ENCODE peak calls at places on chromosomes 5 and 9, in four cellular contexts. N is HCT116, K is NCI-H2081, F is DMS53. U is an unnamed sample.

GRCh38 chr9:116572095-116572748 is 114.9 kb upstream of the TRIM32 start:
- DNase-seq in N (peak; percentile 33), K (peak; percentile 54), F (peak; percentile 79), U (peak; percentile 89)

GRCh38 chr5:107820339-107820880 is 149.7 kb upstream of the EFNA5 start:
- DNase-seq in N (no peak), K (no peak), F (no peak), U (peak; percentile 9)

GRCh38 chr9:116372081-116372673 is 218.6 kb downstream of the PAPPA start:
- DNase-seq in N (no peak), K (no peak), F (no peak), U (no peak)

GRCh38 chr9:136964171-136964689 is 12.2 kb downstream of the LCN12 start:
- DNase-seq in N (no peak), K (no peak), F (peak; percentile 87), U (no peak)

GRCh38 chr9:13033959-13034695 is 245.4 kb downstream of the MPDZ start:
- DNase-seq in N (peak; percentile 51), K (peak; percentile 91), F (peak; percentile 63), U (peak; percentile 66)

GRCh38 chr9:107639426-107639825 is 149.9 kb upstream of the KLF4 start:
- DNase-seq in N (no peak), K (no peak), F (peak; percentile 26), U (no peak)

GRCh38 chr5:39352170-39352569 is 12.1 kb downstream of the C9 start:
- DNase-seq in N (no peak), K (no peak), F (no peak), U (no peak)

GRCh38 chr9:69186841-69187611 is 12.9 kb downstream of the TJP2 start:
- DNase-seq in N (no peak), K (no peak), F (no peak), U (peak; percentile 50)

GRCh38 chr5:177265395-177265794 is 38.1 kb downstream of the RAB24 start:
- DNase-seq in N (no peak), K (no peak), F (no peak), U (no peak)

GRCh38 chr9:27407966-27408365 is 111.0 kb upstream of the EQTN start:
- DNase-seq in N (no peak), K (no peak), F (no peak), U (peak; percentile 63)

GRCh38 chr9:124810513-124811355 is 33.8 kb downstream of the OLFML2A start:
- DNase-seq in N (peak; percentile 74), K (no peak), F (no peak), U (peak; percentile 83)

GRCh38 chr5:172797800-172798199 is 26.8 kb upstream of the DUSP1 start:
- DNase-seq in N (no peak), K (no peak), F (no peak), U (no peak)

GRCh38 chr9:10130061-10130675 is 482.6 kb downstream of the PTPRD start:
- DNase-seq in N (no peak), K (no peak), F (no peak), U (peak; percentile 21)

GRCh38 chr9:128142596-128142995 is 6.7 kb upstream of the LCN2 start:
- DNase-seq in N (no peak), K (no peak), F (no peak), U (no peak)

GRCh38 chr9:97518909-97519307 is 17.4 kb downstream of the TMOD1 start:
- DNase-seq in N (no peak), K (no peak), F (peak; percentile 69), U (peak; percentile 84)

GRCh38 chr5:1406681-1407640 is 38.3 kb downstream of the SLC6A3 start:
- DNase-seq in N (no peak), K (no peak), F (no peak), U (no peak)

GRCh38 chr5:145295236-145295635 is 539.9 kb downstream of the PRELID2 start:
- DNase-seq in N (no peak), K (no peak), F (no peak), U (peak; percentile 8)

GRCh38 chr5:13745508-13745907 is 199.0 kb downstream of the DNAH5 start:
- DNase-seq in N (no peak), K (no peak), F (peak; percentile 59), U (peak; percentile 31)

GRCh38 chr9:87147803-87148202 is 200.5 kb upstream of the GAS1 start:
- DNase-seq in N (no peak), K (no peak), F (no peak), U (no peak)

GRCh38 chr5:110371725-110372041 is 354.8 kb downstream of the TMEM232 start:
- DNase-seq in N (no peak), K (no peak), F (no peak), U (no peak)

GRCh38 chr5:125326114-125326513 is 579.7 kb upstream of the ZNF608 start:
- DNase-seq in N (no peak), K (peak; percentile 87), F (peak; percentile 91), U (peak; percentile 84)

GRCh38 chr9:126173929-126174328 is 152.7 kb upstream of the MVB12B start:
- DNase-seq in N (no peak), K (no peak), F (no peak), U (no peak)